ENCODE peak calls at places on chromosomes 13 and 19, in nine cellular contexts. C, Q, O, T, S, I, G, A and M are unnamed samples.

GRCh38 chr19:5215431-5215830 is 125.2 kb downstream of the PTPRS start:
- DNase-seq in C (no peak), G (no peak), Q (no peak), S (no peak), A (no peak), I (no peak), T (no peak), O (no peak), M (no peak)

GRCh38 chr19:48668761-48669160 is 4.1 kb downstream of the NTN5 start:
- DNase-seq in G (no peak), T (no peak), O (no peak), S (no peak), C (no peak), Q (no peak), I (no peak), A (no peak), M (no peak)

GRCh38 chr13:72125561-72125960 is 258.6 kb upstream of the DACH1 start:
- DNase-seq in Q (no peak), A (no peak), G (no peak), O (no peak), C (no peak), T (no peak), S (no peak), I (no peak), M (no peak)

GRCh38 chr13:46622918-46623256 is 69.9 kb downstream of the LRCH1 start:
- DNase-seq in S (peak; percentile 63), T (no peak), G (peak; percentile 67), Q (peak; percentile 92), O (peak; percentile 91), C (no peak), A (no peak), I (peak; percentile 65), M (no peak)

GRCh38 chr13:36904219-36904618 is 15.8 kb downstream of the SMAD9 start:
- DNase-seq in Q (no peak), O (no peak), G (no peak), C (no peak), T (no peak), S (no peak), A (no peak), I (no peak), M (no peak)

GRCh38 chr19:36417752-36418286 is 625 bp downstream of the ZFP82 start:
- DNase-seq in G (no peak), C (no peak), Q (no peak), S (no peak), A (no peak), T (peak; percentile 69), O (no peak), I (peak; percentile 15), M (no peak)

GRCh38 chr13:29892149-29892548 is 41.7 kb upstream of the UBL3 start:
- DNase-seq in G (no peak), Q (no peak), T (no peak), S (no peak), C (no peak), O (no peak), A (no peak), I (no peak), M (no peak)

GRCh38 chr13:113785051-113786010 is 26.3 kb downstream of the TMEM255B start:
- DNase-seq in A (peak; percentile 48), O (no peak), Q (peak; percentile 77), I (no peak), S (peak; percentile 15), T (peak; percentile 39), C (no peak), G (no peak), M (peak; percentile 22)

GRCh38 chr19:11699931-11700794 is 38.6 kb downstream of the ZNF823 start:
- DNase-seq in T (no peak), O (no peak), S (peak; percentile 4), Q (peak; percentile 53), C (no peak), G (no peak), I (no peak), A (peak; percentile 38), M (no peak)

GRCh38 chr13:48066310-48066989 is 28.5 kb downstream of the MED4 start:
- DNase-seq in C (no peak), T (no peak), I (no peak), G (no peak), S (no peak), A (no peak), Q (peak; percentile 49), O (no peak), M (no peak)

GRCh38 chr13:44819245-44819644 is 170.0 kb downstream of the NUFIP1 start:
- DNase-seq in C (no peak), G (no peak), I (no peak), T (no peak), A (peak; percentile 85), Q (peak; percentile 63), S (no peak), O (no peak), M (no peak)

GRCh38 chr13:18943721-18944391 is 237.8 kb downstream of the TUBA3C start:
- DNase-seq in A (no peak), O (no peak), C (no peak), S (no peak), G (peak; percentile 11), I (no peak), T (peak; percentile 68), Q (no peak), M (no peak)

DNA sequence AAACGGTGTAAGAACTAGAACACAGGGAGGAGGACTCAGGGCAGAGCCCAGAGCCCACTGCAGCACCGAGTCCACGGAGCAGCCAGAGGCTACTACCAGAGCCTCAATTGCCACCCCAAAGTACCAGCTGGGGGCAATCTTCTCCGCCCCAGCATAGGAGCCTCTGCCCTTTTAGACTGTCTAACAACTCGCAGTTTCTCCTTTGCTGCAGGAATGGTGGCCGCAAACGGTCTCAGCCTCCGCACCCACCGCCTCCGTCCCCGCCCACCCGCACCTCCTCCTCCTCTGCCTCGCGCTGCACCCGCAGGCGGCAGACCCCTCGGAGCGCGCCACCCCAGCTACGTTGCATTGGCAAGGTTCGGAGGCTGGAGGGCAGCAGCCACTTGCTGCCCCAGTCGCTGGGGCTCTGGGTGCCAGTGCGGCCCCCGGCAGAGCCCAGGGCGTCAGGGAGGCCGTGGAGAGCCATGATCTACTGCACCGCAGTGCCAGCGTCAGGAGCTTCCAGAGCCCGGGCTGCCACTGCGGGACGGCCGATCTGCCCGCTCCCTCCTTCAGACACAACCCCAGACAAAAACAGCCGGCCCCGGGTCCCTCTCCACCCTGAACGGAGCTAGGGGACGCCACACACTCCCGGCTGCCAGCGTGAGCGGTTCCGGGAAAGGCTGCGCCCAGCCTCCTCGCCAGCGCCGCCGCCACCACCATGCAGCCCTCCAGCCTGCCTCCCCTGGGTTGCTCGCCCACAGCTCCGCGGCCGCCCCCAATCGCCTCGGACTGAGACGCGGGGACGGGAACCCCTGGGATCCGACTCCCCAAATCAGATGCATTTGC is 1.8 kb downstream of the FGF14 start:
- DNase-seq in I (no peak), O (peak; percentile 65), Q (peak; percentile 18), C (no peak), T (peak; percentile 75), S (no peak), G (no peak), A (no peak), M (no peak)
- TF ChIP-seq CTCF in I (no peak), O (no peak), Q (peak; percentile 30), C (no peak), T (no peak), S (peak; percentile 20), G (no peak), A (no peak), M (no peak)

DNA sequence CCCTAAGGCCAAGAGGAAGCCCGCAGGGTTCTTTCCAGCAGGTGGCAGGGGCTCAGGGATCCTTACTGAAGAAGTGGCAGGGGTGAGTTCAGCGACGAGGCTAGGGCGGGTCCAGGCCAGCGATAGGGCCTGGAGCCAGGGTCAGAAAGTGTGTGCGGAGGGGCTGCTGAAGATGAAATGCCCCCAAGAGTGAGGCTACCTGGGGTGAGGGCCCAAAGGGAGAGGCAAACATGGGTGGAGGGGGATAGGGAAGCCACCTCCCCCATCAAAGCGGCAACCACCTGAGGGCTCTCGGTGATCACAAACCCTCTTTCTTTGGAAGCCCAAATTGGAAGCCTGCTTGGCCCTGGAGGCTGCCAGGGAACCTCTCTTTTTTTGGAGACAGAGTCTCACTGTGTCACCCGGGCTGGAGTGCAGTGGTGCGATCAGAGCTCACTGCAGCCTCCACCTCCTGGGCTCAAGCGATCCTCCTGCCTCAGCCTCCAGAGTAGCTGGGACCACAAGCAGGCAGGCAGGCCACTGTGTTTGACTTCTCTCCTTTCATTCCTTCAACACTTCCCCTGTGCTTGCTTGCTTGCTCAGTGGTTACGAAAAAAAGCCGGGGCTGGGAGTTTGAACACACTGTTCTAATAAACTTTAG is 1.2 kb upstream of the ATP8B3 start:
- DNase-seq in C (no peak), I (peak; percentile 33), Q (no peak), S (no peak), O (no peak), G (no peak), A (no peak), T (no peak), M (no peak)
- TF ChIP-seq CTCF in C (peak; percentile 18), I (peak; percentile 13), Q (no peak), S (no peak), O (no peak), G (peak; percentile 34), A (no peak), T (no peak), M (no peak)

GRCh38 chr19:31354919-31355318 is 5.7 kb upstream of the TSHZ3 start:
- DNase-seq in S (no peak), O (no peak), T (no peak), G (no peak), C (no peak), Q (no peak), I (no peak), A (no peak), M (no peak)

GRCh38 chr19:31352296-31352781 is 3.1 kb upstream of the TSHZ3 start:
- DNase-seq in T (no peak), Q (no peak), A (no peak), I (no peak), O (no peak), G (peak; percentile 38), C (no peak), S (no peak), M (no peak)

GRCh38 chr19:31354316-31354715 is 5.1 kb upstream of the TSHZ3 start:
- DNase-seq in I (no peak), T (no peak), C (no peak), Q (no peak), G (no peak), A (no peak), O (no peak), S (no peak), M (no peak)

GRCh38 chr19:31352782-31353651 is 3.8 kb upstream of the TSHZ3 start:
- DNase-seq in O (no peak), T (no peak), A (no peak), C (no peak), I (no peak), S (no peak), G (peak; percentile 52), Q (peak; percentile 19), M (no peak)

GRCh38 chr19:31353826-31354225 is 4.6 kb upstream of the TSHZ3 start:
- DNase-seq in G (no peak), I (no peak), S (no peak), C (no peak), Q (no peak), T (no peak), A (no peak), O (no peak), M (no peak)
- TF ChIP-seq CTCF in G (no peak), I (no peak), S (no peak), C (no peak), Q (no peak), T (no peak), A (no peak), O (no peak), M (no peak)

DNA sequence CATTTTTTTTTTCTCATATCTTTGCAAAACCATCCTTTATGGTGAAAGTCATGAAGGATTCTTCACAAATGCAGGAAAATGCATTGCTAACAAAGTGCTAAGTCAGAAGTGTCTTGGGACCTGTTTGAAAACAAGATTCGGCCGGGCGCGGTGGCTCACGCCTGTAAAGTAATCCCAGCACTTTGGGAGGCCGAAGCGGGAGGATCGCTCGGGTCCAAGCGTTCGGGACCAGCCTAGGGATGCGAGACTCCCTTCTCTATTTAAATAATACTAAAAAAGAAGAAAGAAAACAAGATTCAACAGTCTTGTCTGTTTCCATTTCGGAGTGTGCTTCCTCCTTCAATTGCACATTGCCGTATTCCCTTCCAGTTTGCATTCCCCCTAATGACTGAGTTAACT is 819 bp downstream of the EID2B start:
- DNase-seq in O (peak; percentile 55), G (no peak), C (no peak), T (no peak), A (no peak), Q (no peak), I (no peak), S (no peak), M (no peak)
- TF ChIP-seq CTCF in O (no peak), G (no peak), C (no peak), T (no peak), A (no peak), Q (no peak), I (no peak), S (no peak), M (no peak)